ENCODE peak calls at places on chromosomes 6 and 20, in five cellular contexts. L, R, E, Y and T are unnamed samples.
A peak's percentile ranks its signal among the peaks of the same experiment; 100 is the strongest.

GRCh38 chr6:18477301-18477941 is 90.3 kb downstream of the RNF144B start:
- DNase-seq in L (peak; percentile 29), R (no peak), E (no peak), Y (no peak), T (no peak)

GRCh38 chr6:41352907-41353306 is 17.5 kb downstream of the NCR2 start:
- DNase-seq in L (no peak), R (no peak), E (no peak), Y (no peak), T (peak; percentile 30)

GRCh38 chr20:57898332-57898731 is 188.5 kb upstream of the PMEPA1 start:
- DNase-seq in L (no peak), R (no peak), E (no peak), Y (no peak), T (peak; percentile 22)

GRCh38 chr6:138336221-138336620 is 41.5 kb upstream of the SMIM28 start:
- DNase-seq in L (no peak), R (no peak), E (no peak), Y (no peak), T (no peak)

GRCh38 chr20:5535211-5535756 is 214.9 kb upstream of the SHLD1 start:
- DNase-seq in L (peak; percentile 78), R (no peak), E (no peak), Y (no peak), T (no peak)

GRCh38 chr6:101399627-101399955 is 6.1 kb downstream of the GRIK2 start:
- DNase-seq in L (no peak), R (no peak), E (no peak), Y (no peak), T (no peak)

GRCh38 chr6:15110721-15111354 is 135.0 kb upstream of the JARID2 start:
- DNase-seq in L (no peak), R (no peak), E (no peak), Y (no peak), T (no peak)

GRCh38 chr20:45991616-45992015 is 17.1 kb upstream of the MMP9 start:
- DNase-seq in L (no peak), R (no peak), E (no peak), Y (no peak), T (peak; percentile 18)

GRCh38 chr6:14025160-14025559 is 92.4 kb upstream of the CD83 start:
- DNase-seq in L (no peak), R (no peak), E (no peak), Y (no peak), T (no peak)

GRCh38 chr6:24376875-24377274 is 19.0 kb upstream of the DCDC2 start:
- DNase-seq in L (no peak), R (no peak), E (no peak), Y (no peak), T (no peak)

GRCh38 chr6:99096186-99096585 is 148.4 kb upstream of the FBXL4 start:
- DNase-seq in L (no peak), R (no peak), E (no peak), Y (no peak), T (no peak)

GRCh38 chr6:30750379-30750668 is 6.0 kb upstream of the IER3 start:
- DNase-seq in L (no peak), R (no peak), E (no peak), Y (no peak), T (no peak)

GRCh38 chr20:9204979-9205378 is 136.1 kb downstream of the PLCB4 start:
- DNase-seq in L (no peak), R (no peak), E (no peak), Y (no peak), T (no peak)

GRCh38 chr6:22271044-22271443 is 25.8 kb downstream of the PRL start:
- DNase-seq in L (no peak), R (no peak), E (no peak), Y (no peak), T (no peak)

GRCh38 chr6:168313371-168314028 is 6.1 kb downstream of the DACT2 start:
- DNase-seq in L (no peak), R (no peak), E (no peak), Y (no peak), T (no peak)

GRCh38 chr6:7543761-7544424 is 2.4 kb downstream of the DSP start:
- DNase-seq in L (no peak), R (no peak), E (no peak), Y (no peak), T (no peak)

GRCh38 chr6:45082091-45082490 is 246.0 kb upstream of the RUNX2 start:
- DNase-seq in L (no peak), R (no peak), E (no peak), Y (no peak), T (no peak)

GRCh38 chr20:33995053-33995816 is 1.5 kb downstream of the RALY start:
- DNase-seq in L (no peak), R (no peak), E (no peak), Y (no peak), T (no peak)

GRCh38 chr20:51752343-51752951 is 15.7 kb downstream of the ATP9A start:
- DNase-seq in L (peak; percentile 81), R (no peak), E (peak; percentile 49), Y (no peak), T (no peak)

GRCh38 chr6:121443953-121444590 is 8.6 kb downstream of the GJA1 start:
- DNase-seq in L (no peak), R (no peak), E (no peak), Y (no peak), T (no peak)

GRCh38 chr6:144820270-144820669 is 535.1 kb downstream of the UTRN start:
- DNase-seq in L (no peak), R (no peak), E (no peak), Y (no peak), T (no peak)

GRCh38 chr6:147170269-147170668 is 33.9 kb upstream of the STXBP5 start:
- DNase-seq in L (peak; percentile 88), R (no peak), E (peak; percentile 50), Y (no peak), T (no peak)

GRCh38 chr6:3346476-3346875 is 87.7 kb downstream of the PSMG4 start:
- DNase-seq in L (no peak), R (no peak), E (no peak), Y (no peak), T (peak; percentile 43)